ENCODE peak calls at places on chromosomes 7 and 10, in eight cellular contexts. E is psoas muscle, C is sigmoid colon, X is transverse colon, G is AG04450, D is PC-9, I is colonic mucosa, U is IMR-90. A is an unnamed sample. For H3K9me3, the result is how much of the 10 kb centered on the place peaks cover.

GRCh38 chr7:134627109-134627774 is 19.4 kb upstream of the BPGM start:
- DNase-seq in E (no peak), C (no peak), X (no peak), G (no peak), D (no peak), I (no peak), U (no peak), A (no peak)

GRCh38 chr10:4661572-4662255 is 164.3 kb upstream of the AKR1E2 start:
- DNase-seq in E (peak), C (peak), X (peak), G (no peak), D (no peak), I (peak), U (no peak), A (peak)

GRCh38 chr7:55160539-55160938 is 141.7 kb downstream of the EGFR start:
- DNase-seq in E (no peak), C (no peak), X (no peak), G (peak), D (no peak), I (no peak), U (peak), A (no peak)

GRCh38 chr10:133071801-133072595 is 15.7 kb upstream of the ADGRA1 start:
- DNase-seq in E (peak), C (no peak), X (no peak), G (no peak), D (no peak), I (no peak), U (no peak), A (no peak)

GRCh38 chr7:69067397-69067796 is 530.9 kb upstream of the AUTS2 start:
- DNase-seq in E (no peak), C (no peak), X (no peak), G (no peak), D (no peak), I (no peak), U (no peak), A (no peak)

GRCh38 chr7:129522088-129522970 is 20.0 kb downstream of the SMKR1 start:
- DNase-seq in E (no peak), C (no peak), X (no peak), G (no peak), D (no peak), I (no peak), U (no peak), A (no peak)

GRCh38 chr10:118342638-118343020 is 505 bp upstream of the FAM204A start:
- DNase-seq in E (no peak), C (no peak), X (no peak), G (no peak), D (no peak), I (no peak), U (no peak), A (no peak)

GRCh38 chr7:85322252-85322651 is 135.4 kb upstream of the SEMA3D start:
- DNase-seq in E (no peak), C (no peak), X (no peak), G (no peak), D (no peak), I (no peak), U (no peak), A (no peak)

GRCh38 chr7:26397786-26398435 is 106.2 kb downstream of the SNX10 start:
- DNase-seq in E (peak), C (no peak), X (peak), G (no peak), D (no peak), I (peak), U (no peak), A (peak)

GRCh38 chr7:54956865-54957264 is 62.0 kb upstream of the EGFR start:
- DNase-seq in E (no peak), C (no peak), X (no peak), G (no peak), D (no peak), I (no peak), U (no peak), A (no peak)

GRCh38 chr7:113307147-113307546 is 188.8 kb upstream of the SMIM30 start:
- DNase-seq in E (no peak), C (no peak), X (no peak), G (no peak), D (no peak), I (no peak), U (no peak), A (no peak)

GRCh38 chr7:137404918-137405317 is 61.4 kb upstream of the PTN start:
- DNase-seq in E (no peak), C (no peak), X (no peak), G (no peak), D (no peak), I (no peak), U (no peak), A (no peak)

GRCh38 chr7:4713183-4713784 is 31.2 kb downstream of the FOXK1 start:
- DNase-seq in E (no peak), C (no peak), X (peak), G (no peak), D (no peak), I (no peak), U (no peak), A (no peak)

DNA sequence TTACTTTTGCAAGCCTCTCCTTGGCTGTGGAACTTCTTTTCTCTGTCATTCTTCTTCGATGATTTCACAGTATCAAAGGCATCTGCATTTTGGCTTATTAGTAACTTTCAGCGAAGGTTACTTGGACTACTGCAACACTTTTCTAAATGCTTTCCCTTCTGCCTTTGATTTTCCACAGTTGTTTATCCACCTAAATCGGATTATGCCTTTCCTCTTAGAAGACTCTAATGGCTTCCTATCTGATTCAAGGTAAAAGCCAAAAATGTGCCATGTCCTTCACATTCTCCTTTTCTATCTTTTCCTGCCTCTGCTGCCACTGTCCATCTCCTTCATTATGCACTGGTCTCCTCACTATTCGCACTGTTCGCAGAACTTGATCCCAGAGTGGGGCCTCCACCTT is 1606.3 kb upstream of the LRRTM3 start:
- DNase-seq in E (no peak), C (no peak), X (no peak), G (no peak), D (no peak), I (no peak), U (no peak), A (no peak)
- H3K9me3 ChIP-seq in E (under half), C (under half), X (under half), G (under half), D (under half), I (under half), U (under half), A (under half)

DNA sequence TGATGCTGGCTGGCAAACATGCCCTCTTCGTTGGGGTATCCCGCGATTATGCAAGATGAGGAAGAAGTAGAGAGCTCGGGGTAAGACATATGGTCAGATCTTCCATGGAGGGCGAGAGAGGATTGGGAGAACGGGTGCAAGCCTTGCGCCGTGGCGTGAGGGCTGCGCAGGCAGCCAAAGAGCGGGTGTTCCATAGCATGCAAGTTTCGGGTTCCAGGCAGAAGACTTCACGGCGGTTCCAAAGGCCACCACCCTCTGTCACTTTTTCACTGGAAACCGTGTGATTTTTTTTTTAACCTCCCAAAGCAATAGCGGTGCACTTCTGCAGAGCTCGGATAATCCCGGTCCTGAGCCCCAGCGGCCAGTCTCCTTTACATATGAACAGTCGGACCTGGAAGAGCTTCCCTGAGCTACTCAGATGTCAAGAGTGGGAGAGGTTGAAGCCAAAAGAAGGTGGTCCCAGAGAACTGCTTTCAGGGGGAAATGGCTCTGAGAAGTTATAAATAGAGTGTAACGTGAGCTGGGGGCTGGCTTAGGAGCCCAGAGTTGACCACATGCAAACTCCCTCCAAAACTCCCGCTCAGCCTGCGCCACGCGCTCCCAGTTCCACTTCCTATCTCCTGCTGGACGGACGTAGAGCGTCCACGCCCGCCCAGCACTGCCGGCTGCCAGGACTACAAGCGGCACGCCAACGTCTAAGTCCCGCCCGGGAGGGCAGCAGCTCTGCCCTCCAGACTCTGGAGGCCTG is at the start of gene MEOX2:
- DNase-seq in E (peak), C (peak), X (peak), G (no peak), D (no peak), I (peak), U (peak), A (peak)
- H3K4me3 ChIP-seq in E (peak), C (peak), X (no peak), G (peak), D (no peak), I (peak), U (no peak), A (peak)

GRCh38 chr7:154861589-154861988 is 141.3 kb downstream of the PAXIP1 start:
- DNase-seq in E (no peak), C (no peak), X (no peak), G (no peak), D (no peak), I (no peak), U (no peak), A (no peak)
- H3K9me3 ChIP-seq in E (under half), C (under half), X (under half), G (half or more), D (under half), I (under half), U (under half), A (under half)

GRCh38 chr7:149764481-149765398 is 8.6 kb downstream of the ZNF467 start:
- DNase-seq in E (no peak), C (no peak), X (no peak), G (no peak), D (no peak), I (no peak), U (no peak), A (no peak)
- H3K4me3 ChIP-seq in E (peak), C (no peak), X (no peak), G (no peak), D (no peak), I (no peak), U (no peak), A (peak)

DNA sequence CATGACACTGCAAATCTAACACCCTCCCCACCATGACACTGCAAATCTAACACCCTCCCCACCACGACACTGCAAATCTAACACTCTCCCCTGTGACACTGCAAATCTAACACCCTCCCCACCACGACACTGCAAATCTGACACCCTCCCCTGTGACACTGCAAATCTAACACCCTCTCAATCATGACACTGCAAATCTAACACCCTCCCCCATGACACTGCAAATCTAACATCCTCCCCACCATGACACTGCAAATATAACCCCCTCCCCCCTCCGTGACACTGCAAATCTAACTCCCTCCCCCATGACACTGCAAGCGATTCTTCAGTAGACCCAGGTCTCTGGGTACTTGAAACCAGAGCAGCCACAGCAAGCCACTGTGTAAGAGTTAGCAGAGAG is 604.4 kb downstream of the DNAJB6 start:
- DNase-seq in E (no peak), C (no peak), X (no peak), G (no peak), D (no peak), I (no peak), U (no peak), A (no peak)
- H3K9me3 ChIP-seq in E (under half), C (under half), X (under half), G (half or more), D (under half), I (under half), U (half or more), A (under half)

A was measured in heart right ventricle.